ENCODE peak calls at places on chromosomes 2 and 18, in six cellular contexts. D is mesenchymal stem cell, L is trophoblast cell, B is neuronal stem cell, I is H1, C is H9. E is an unnamed sample.
A peak's percentile ranks its signal among the peaks of the same experiment; 100 is the strongest.

GRCh38 chr18:36191711-36192110 is 4.4 kb downstream of the MOCOS start:
- DNase-seq in C (no peak), I (no peak), B (no peak), D (no peak), L (no peak), E (no peak)

GRCh38 chr2:26850565-26850964 is 2.6 kb downstream of the DPYSL5 start:
- DNase-seq in L (no peak), C (no peak), D (no peak), I (no peak), B (no peak), E (no peak)

GRCh38 chr2:231161252-231162035 is 36.6 kb upstream of the HTR2B start:
- DNase-seq in B (no peak), L (no peak), C (no peak), I (no peak), D (no peak), E (no peak)

GRCh38 chr2:241490825-241491505 is 17.4 kb downstream of the STK25 start:
- DNase-seq in L (no peak), I (no peak), B (no peak), D (no peak), C (no peak), E (no peak)

GRCh38 chr2:231614559-231615057 is 21.9 kb downstream of the TEX44 start:
- DNase-seq in B (no peak), L (no peak), I (no peak), C (no peak), D (no peak), E (peak; percentile 70)

GRCh38 chr2:9973691-9974090 is 22.2 kb downstream of the GRHL1 start:
- DNase-seq in D (no peak), I (no peak), B (no peak), L (no peak), C (no peak), E (no peak)

GRCh38 chr2:7634370-7634769 is 717.2 kb downstream of the RNF144A start:
- DNase-seq in D (no peak), C (no peak), L (no peak), B (no peak), I (no peak), E (no peak)

GRCh38 chr2:137797630-137798029 is 166.6 kb upstream of the HNMT start:
- DNase-seq in B (no peak), I (no peak), L (no peak), C (no peak), D (no peak), E (no peak)

GRCh38 chr18:48923746-48924580 is 26.8 kb downstream of the SMAD7 start:
- DNase-seq in B (no peak), D (peak; percentile 91), I (no peak), C (no peak), L (no peak), E (peak; percentile 11)

GRCh38 chr2:112627060-112628040 is 18.4 kb upstream of the SLC20A1 start:
- DNase-seq in C (no peak), D (peak; percentile 97), I (no peak), B (no peak), L (peak; percentile 62), E (no peak)

GRCh38 chr2:202335791-202336467 is 40.2 kb upstream of the BMPR2 start:
- DNase-seq in I (no peak), D (no peak), C (no peak), B (no peak), L (no peak), E (no peak)

GRCh38 chr18:78670778-78671405 is 308.7 kb upstream of the SALL3 start:
- DNase-seq in I (no peak), L (no peak), D (no peak), C (no peak), B (no peak), E (peak; percentile 34)

GRCh38 chr2:157261199-157261782 is 3.8 kb downstream of the GALNT5 start:
- DNase-seq in I (no peak), L (peak; percentile 59), C (no peak), D (peak; percentile 79), B (no peak), E (peak; percentile 12)

GRCh38 chr2:39664478-39664877 is 1.2 kb upstream of the TMEM178A start:
- DNase-seq in I (no peak), D (no peak), L (no peak), B (no peak), C (no peak), E (no peak)

GRCh38 chr2:232418466-232419244 is 12.0 kb downstream of the ALPG start:
- DNase-seq in C (no peak), I (no peak), D (peak; percentile 49), B (no peak), L (peak; percentile 53), E (peak; percentile 41)

GRCh38 chr2:241814571-241815476 is 5.8 kb downstream of the NEU4 start:
- DNase-seq in C (no peak), D (no peak), I (no peak), B (no peak), L (no peak), E (no peak)

GRCh38 chr2:33021542-33022259 is 74.9 kb downstream of the LTBP1 start:
- DNase-seq in C (no peak), L (peak; percentile 43), B (no peak), I (no peak), D (peak; percentile 92), E (peak; percentile 33)

GRCh38 chr2:60488291-60488690 is 65.2 kb downstream of the BCL11A start:
- DNase-seq in B (no peak), C (no peak), L (no peak), I (no peak), D (no peak), E (no peak)

GRCh38 chr18:69787825-69788547 is 159.7 kb downstream of the CD226 start:
- DNase-seq in D (peak; percentile 76), B (no peak), I (no peak), L (no peak), C (no peak), E (peak; percentile 52)

GRCh38 chr2:212712991-212713390 is 174.4 kb upstream of the ERBB4 start:
- DNase-seq in L (peak; percentile 25), D (no peak), B (no peak), I (no peak), C (no peak), E (peak; percentile 10)

GRCh38 chr2:196584903-196585302 is 54.6 kb upstream of the CCDC150 start:
- DNase-seq in B (no peak), D (no peak), L (no peak), I (no peak), C (no peak), E (no peak)

GRCh38 chr2:177589191-177589590 is 196.6 kb downstream of the AGPS start:
- DNase-seq in B (no peak), I (no peak), D (no peak), C (no peak), L (no peak), E (no peak)

GRCh38 chr18:80233899-80234298 is 13.4 kb downstream of the PARD6G start:
- DNase-seq in D (no peak), B (no peak), L (no peak), I (no peak), C (no peak), E (no peak)

GRCh38 chr18:61949946-61950345 is 57.1 kb upstream of the RNF152 start:
- DNase-seq in C (no peak), I (no peak), B (no peak), D (peak; percentile 85), L (peak; percentile 81), E (no peak)

GRCh38 chr2:52036036-52036435 is 1004.1 kb upstream of the NRXN1 start:
- DNase-seq in D (no peak), C (no peak), I (no peak), L (no peak), B (no peak), E (no peak)

GRCh38 chr18:55795101-55795669 is 207.2 kb upstream of the TCF4 start:
- DNase-seq in L (no peak), B (no peak), I (no peak), C (no peak), D (peak; percentile 22), E (no peak)

GRCh38 chr2:120346667-120347358 is 877 bp downstream of the INHBB start:
- DNase-seq in I (no peak), L (peak; percentile 37), D (peak; percentile 40), C (peak; percentile 47), B (no peak), E (no peak)

GRCh38 chr18:46070683-46071614 is 1.1 kb downstream of the PSTPIP2 start:
- DNase-seq in I (no peak), L (no peak), B (no peak), D (no peak), C (no peak), E (no peak)

GRCh38 chr2:105369777-105370690 is 28.8 kb downstream of the FHL2 start:
- DNase-seq in B (peak; percentile 71), L (peak; percentile 99), D (peak; percentile 85), I (peak; percentile 75), C (peak; percentile 90), E (peak; percentile 91)

GRCh38 chr2:40360652-40361051 is 91.2 kb downstream of the SLC8A1 start:
- DNase-seq in L (no peak), D (no peak), C (no peak), B (no peak), I (no peak), E (no peak)

GRCh38 chr2:74138952-74139323 is 8.8 kb downstream of the BOLA3 start:
- DNase-seq in I (no peak), B (no peak), D (no peak), C (peak; percentile 72), L (peak; percentile 33), E (peak; percentile 30)

DNA sequence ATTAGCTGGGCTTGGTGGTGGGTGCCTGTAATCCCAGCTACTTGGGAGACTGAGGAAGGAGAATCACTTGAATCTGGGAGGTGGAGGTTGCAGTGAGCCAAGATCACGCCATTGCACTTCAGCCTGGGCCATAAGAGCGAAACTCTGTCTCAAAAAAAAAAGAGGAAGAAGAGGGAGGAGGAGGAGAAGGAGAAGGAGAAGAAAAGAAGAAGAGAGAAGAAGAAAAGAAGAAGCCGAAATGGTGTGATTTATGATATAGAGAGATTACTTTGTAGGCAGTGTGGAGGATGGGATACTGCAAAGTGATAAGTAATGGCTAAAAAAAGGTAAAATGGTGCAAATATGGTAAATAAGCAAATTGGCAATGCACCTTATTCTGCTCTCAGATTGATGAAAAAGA is 25.1 kb downstream of the THNSL2 start:
- DNase-seq in L (no peak), I (no peak), C (no peak), B (no peak), D (no peak), E (no peak)
- H3K4ac ChIP-seq in L (no peak overlapping the region), I (no peak overlapping the region), C (no peak overlapping the region), B (no peak overlapping the region), D (no peak overlapping the region), E (no peak overlapping the region)

GRCh38 chr18:23574611-23575308 is 11.5 kb downstream of the NPC1 start:
- DNase-seq in B (no peak), D (peak; percentile 53), L (no peak), C (no peak), I (no peak), E (peak; percentile 42)
- H3K4ac ChIP-seq in B (no peak overlapping the region), D (no peak overlapping the region), L (no peak overlapping the region), C (no peak overlapping the region), I (no peak overlapping the region), E (no peak overlapping the region)

GRCh38 chr2:226790436-226790835 is 9.2 kb downstream of the IRS1 start:
- DNase-seq in L (no peak), C (no peak), D (no peak), I (no peak), B (no peak), E (no peak)
- H3K4ac ChIP-seq in L (peak overlapping the region; percentile 40), C (no peak overlapping the region), D (no peak overlapping the region), I (no peak overlapping the region), B (no peak overlapping the region), E (peak overlapping the region; percentile 72)

DNA sequence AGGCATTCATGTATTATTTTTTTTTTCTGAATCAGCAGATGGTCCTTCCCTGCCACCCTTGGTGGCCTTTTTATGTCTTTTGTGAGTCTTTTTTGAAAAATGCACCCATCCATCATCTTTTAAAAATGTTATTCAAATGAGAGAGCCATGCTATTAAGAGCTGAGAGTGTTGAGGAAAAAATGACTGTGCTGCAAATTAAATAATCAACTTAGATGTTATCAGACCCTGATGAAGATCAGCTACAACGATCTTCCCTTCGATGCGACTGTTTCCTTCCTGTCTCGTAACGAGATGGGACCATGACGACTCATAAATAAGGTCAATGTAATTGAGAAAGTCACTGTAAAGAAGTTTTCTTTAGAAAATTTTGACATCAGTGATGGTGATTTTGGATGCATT is 44.4 kb downstream of the TRIB2 start:
- DNase-seq in D (no peak), I (no peak), B (no peak), L (no peak), C (no peak), E (no peak)
- H3K4ac ChIP-seq in D (no peak overlapping the region), I (no peak overlapping the region), B (no peak overlapping the region), L (no peak overlapping the region), C (no peak overlapping the region), E (no peak overlapping the region)

E was measured in mesendoderm.